ENCODE peak calls at places on chromosome 2, in eight cellular contexts. One of them, this sample, is unnamed.

GRCh38 chr2:30487603-30488002 is 40.6 kb downstream of the LCLAT1 start:
- DNase-seq in stomach: no peak
- DNase-seq in BJ: no peak
- DNase-seq in A549: no peak
- DNase-seq in tibial artery: no peak
- DNase-seq in testis: no peak
- DNase-seq in mesendoderm: no peak
- DNase-seq in fibroblast of mammary gland: no peak
- DNase-seq in this sample: no peak

GRCh38 chr2:101625387-101625786 is 72.1 kb upstream of the MAP4K4 start:
- DNase-seq in stomach: no peak
- DNase-seq in BJ: no peak
- DNase-seq in A549: no peak
- DNase-seq in tibial artery: no peak
- DNase-seq in testis: no peak
- DNase-seq in mesendoderm: no peak
- DNase-seq in fibroblast of mammary gland: no peak
- DNase-seq in this sample: no peak

GRCh38 chr2:38750011-38750792 is 959 bp downstream of the SRSF7 start:
- DNase-seq in stomach: peak; percentile 63
- DNase-seq in BJ: no peak
- DNase-seq in A549: peak; percentile 37
- DNase-seq in tibial artery: peak; percentile 83
- DNase-seq in testis: peak; percentile 70
- DNase-seq in mesendoderm: no peak
- DNase-seq in fibroblast of mammary gland: peak; percentile 25
- DNase-seq in this sample: no peak

GRCh38 chr2:72210470-72210869 is 62.8 kb upstream of the CYP26B1 start:
- DNase-seq in stomach: no peak
- DNase-seq in BJ: no peak
- DNase-seq in A549: peak; percentile 43
- DNase-seq in tibial artery: no peak
- DNase-seq in testis: no peak
- DNase-seq in mesendoderm: no peak
- DNase-seq in fibroblast of mammary gland: no peak
- DNase-seq in this sample: no peak

GRCh38 chr2:181683518-181684453 is 3.5 kb upstream of the NEUROD1 start:
- DNase-seq in stomach: no peak
- DNase-seq in BJ: no peak
- DNase-seq in A549: no peak
- DNase-seq in tibial artery: no peak
- DNase-seq in testis: no peak
- DNase-seq in mesendoderm: peak; percentile 78
- DNase-seq in fibroblast of mammary gland: peak; percentile 8
- DNase-seq in this sample: no peak

GRCh38 chr2:169641464-169641863 is 52.7 kb downstream of the CFAP210 start:
- DNase-seq in stomach: no peak
- DNase-seq in BJ: no peak
- DNase-seq in A549: no peak
- DNase-seq in tibial artery: no peak
- DNase-seq in testis: no peak
- DNase-seq in mesendoderm: no peak
- DNase-seq in fibroblast of mammary gland: no peak
- DNase-seq in this sample: no peak

GRCh38 chr2:42925742-42926437 is 133.5 kb upstream of the HAAO start:
- DNase-seq in stomach: peak; percentile 85
- DNase-seq in BJ: no peak
- DNase-seq in A549: no peak
- DNase-seq in tibial artery: peak; percentile 92
- DNase-seq in testis: no peak
- DNase-seq in mesendoderm: no peak
- DNase-seq in fibroblast of mammary gland: peak; percentile 30
- DNase-seq in this sample: no peak

GRCh38 chr2:201363857-201364560 is 6.9 kb upstream of the FLACC1 start:
- DNase-seq in stomach: no peak
- DNase-seq in BJ: no peak
- DNase-seq in A549: peak; percentile 56
- DNase-seq in tibial artery: no peak
- DNase-seq in testis: no peak
- DNase-seq in mesendoderm: peak; percentile 72
- DNase-seq in fibroblast of mammary gland: peak; percentile 72
- DNase-seq in this sample: no peak

GRCh38 chr2:12227941-12228608 is 481.6 kb downstream of the LPIN1 start:
- DNase-seq in stomach: no peak
- DNase-seq in BJ: no peak
- DNase-seq in A549: no peak
- DNase-seq in tibial artery: no peak
- DNase-seq in testis: no peak
- DNase-seq in mesendoderm: no peak
- DNase-seq in fibroblast of mammary gland: peak; percentile 75
- DNase-seq in this sample: peak; percentile 34

GRCh38 chr2:17800219-17800618 is 16.0 kb upstream of the MSGN1 start:
- DNase-seq in stomach: no peak
- DNase-seq in BJ: no peak
- DNase-seq in A549: no peak
- DNase-seq in tibial artery: no peak
- DNase-seq in testis: peak; percentile 43
- DNase-seq in mesendoderm: no peak
- DNase-seq in fibroblast of mammary gland: no peak
- DNase-seq in this sample: no peak

GRCh38 chr2:222756951-222757645 is 85.6 kb downstream of the MOGAT1 start:
- DNase-seq in stomach: no peak
- DNase-seq in BJ: no peak
- DNase-seq in A549: peak; percentile 51
- DNase-seq in tibial artery: no peak
- DNase-seq in testis: no peak
- DNase-seq in mesendoderm: peak; percentile 76
- DNase-seq in fibroblast of mammary gland: peak; percentile 81
- DNase-seq in this sample: peak; percentile 63

GRCh38 chr2:172985139-172985874 is 90.3 kb upstream of the MAP3K20 start:
- DNase-seq in stomach: peak; percentile 53
- DNase-seq in BJ: no peak
- DNase-seq in A549: peak; percentile 81
- DNase-seq in tibial artery: peak; percentile 72
- DNase-seq in testis: no peak
- DNase-seq in mesendoderm: peak; percentile 46
- DNase-seq in fibroblast of mammary gland: no peak
- DNase-seq in this sample: peak; percentile 61

GRCh38 chr2:117537030-117537429 is 277.5 kb upstream of the DDX18 start:
- DNase-seq in stomach: no peak
- DNase-seq in BJ: no peak
- DNase-seq in A549: no peak
- DNase-seq in tibial artery: no peak
- DNase-seq in testis: no peak
- DNase-seq in mesendoderm: peak; percentile 38
- DNase-seq in fibroblast of mammary gland: no peak
- DNase-seq in this sample: no peak

GRCh38 chr2:148814143-148814852 is 60.7 kb upstream of the KIF5C start:
- DNase-seq in stomach: peak; percentile 30
- DNase-seq in BJ: peak; percentile 9
- DNase-seq in A549: no peak
- DNase-seq in tibial artery: no peak
- DNase-seq in testis: no peak
- DNase-seq in mesendoderm: no peak
- DNase-seq in fibroblast of mammary gland: peak; percentile 63
- DNase-seq in this sample: no peak

GRCh38 chr2:148645925-148646559 is 1.5 kb downstream of the EPC2 start:
- DNase-seq in stomach: peak; percentile 41
- DNase-seq in BJ: peak; percentile 70
- DNase-seq in A549: peak; percentile 86
- DNase-seq in tibial artery: peak; percentile 69
- DNase-seq in testis: peak; percentile 69
- DNase-seq in mesendoderm: peak; percentile 65
- DNase-seq in fibroblast of mammary gland: peak; percentile 89
- DNase-seq in this sample: peak; percentile 73

GRCh38 chr2:74577448-74577847 is 22.9 kb downstream of the DOK1 start:
- DNase-seq in stomach: no peak
- DNase-seq in BJ: no peak
- DNase-seq in A549: no peak
- DNase-seq in tibial artery: no peak
- DNase-seq in testis: no peak
- DNase-seq in mesendoderm: no peak
- DNase-seq in fibroblast of mammary gland: peak; percentile 70
- DNase-seq in this sample: no peak

GRCh38 chr2:109086743-109087020 is 42.3 kb upstream of the SH3RF3 start:
- DNase-seq in stomach: no peak
- DNase-seq in BJ: no peak
- DNase-seq in A549: no peak
- DNase-seq in tibial artery: no peak
- DNase-seq in testis: no peak
- DNase-seq in mesendoderm: no peak
- DNase-seq in fibroblast of mammary gland: no peak
- DNase-seq in this sample: no peak

GRCh38 chr2:23301151-23301550 is 83.8 kb upstream of the KLHL29 start:
- DNase-seq in stomach: no peak
- DNase-seq in BJ: no peak
- DNase-seq in A549: no peak
- DNase-seq in tibial artery: no peak
- DNase-seq in testis: no peak
- DNase-seq in mesendoderm: no peak
- DNase-seq in fibroblast of mammary gland: peak; percentile 8
- DNase-seq in this sample: no peak

GRCh38 chr2:235095569-235095968 is 143.8 kb downstream of the SH3BP4 start:
- DNase-seq in stomach: no peak
- DNase-seq in BJ: no peak
- DNase-seq in A549: no peak
- DNase-seq in tibial artery: no peak
- DNase-seq in testis: no peak
- DNase-seq in mesendoderm: no peak
- DNase-seq in fibroblast of mammary gland: peak; percentile 73
- DNase-seq in this sample: no peak

GRCh38 chr2:154694881-154695280 is 3.6 kb upstream of the KCNJ3 start:
- DNase-seq in stomach: no peak
- DNase-seq in BJ: no peak
- DNase-seq in A549: no peak
- DNase-seq in tibial artery: no peak
- DNase-seq in testis: no peak
- DNase-seq in mesendoderm: peak; percentile 28
- DNase-seq in fibroblast of mammary gland: no peak
- DNase-seq in this sample: no peak

GRCh38 chr2:154698789-154699559 is 479 bp downstream of the KCNJ3 start:
- DNase-seq in stomach: no peak
- DNase-seq in BJ: no peak
- DNase-seq in A549: no peak
- DNase-seq in tibial artery: peak; percentile 69
- DNase-seq in testis: peak; percentile 15
- DNase-seq in mesendoderm: no peak
- DNase-seq in fibroblast of mammary gland: no peak
- DNase-seq in this sample: no peak

GRCh38 chr2:154698238-154698788 is at the start of gene KCNJ3:
- DNase-seq in stomach: no peak
- DNase-seq in BJ: no peak
- DNase-seq in A549: no peak
- DNase-seq in tibial artery: no peak
- DNase-seq in testis: no peak
- DNase-seq in mesendoderm: peak; percentile 25
- DNase-seq in fibroblast of mammary gland: no peak
- DNase-seq in this sample: no peak

GRCh38 chr2:154697422-154698237 is 865 bp upstream of the KCNJ3 start:
- DNase-seq in stomach: peak; percentile 48
- DNase-seq in BJ: no peak
- DNase-seq in A549: no peak
- DNase-seq in tibial artery: peak; percentile 72
- DNase-seq in testis: peak; percentile 22
- DNase-seq in mesendoderm: peak; percentile 70
- DNase-seq in fibroblast of mammary gland: no peak
- DNase-seq in this sample: no peak

GRCh38 chr2:154696771-154697170 is 1.7 kb upstream of the KCNJ3 start:
- DNase-seq in stomach: no peak
- DNase-seq in BJ: no peak
- DNase-seq in A549: no peak
- DNase-seq in tibial artery: no peak
- DNase-seq in testis: no peak
- DNase-seq in mesendoderm: no peak
- DNase-seq in fibroblast of mammary gland: no peak
- DNase-seq in this sample: no peak
- H3K4me3 ChIP-seq in stomach: peak overlapping the region; percentile 71
- H3K4me3 ChIP-seq in BJ: no peak overlapping the region
- H3K4me3 ChIP-seq in A549: no peak overlapping the region
- H3K4me3 ChIP-seq in tibial artery: peak overlapping the region; percentile 79
- H3K4me3 ChIP-seq in testis: peak overlapping the region; percentile 60
- H3K4me3 ChIP-seq in mesendoderm: no peak overlapping the region
- H3K4me3 ChIP-seq in fibroblast of mammary gland: no peak overlapping the region
- H3K4me3 ChIP-seq in this sample: no peak overlapping the region

GRCh38 chr2:175003875-175004729 is 1.1 kb downstream of the CHN1 start:
- DNase-seq in stomach: no peak
- DNase-seq in BJ: no peak
- DNase-seq in A549: peak; percentile 47
- DNase-seq in tibial artery: no peak
- DNase-seq in testis: peak; percentile 33
- DNase-seq in mesendoderm: peak; percentile 79
- DNase-seq in fibroblast of mammary gland: no peak
- DNase-seq in this sample: no peak
- H3K4me3 ChIP-seq in stomach: peak overlapping the region; percentile 89
- H3K4me3 ChIP-seq in BJ: peak overlapping the region; percentile 79
- H3K4me3 ChIP-seq in A549: peak overlapping the region; percentile 73
- H3K4me3 ChIP-seq in tibial artery: peak overlapping the region; percentile 80
- H3K4me3 ChIP-seq in testis: peak overlapping the region; percentile 81
- H3K4me3 ChIP-seq in mesendoderm: peak overlapping the region; percentile 71
- H3K4me3 ChIP-seq in fibroblast of mammary gland: peak overlapping the region; percentile 34
- H3K4me3 ChIP-seq in this sample: peak overlapping the region; percentile 68

DNA sequence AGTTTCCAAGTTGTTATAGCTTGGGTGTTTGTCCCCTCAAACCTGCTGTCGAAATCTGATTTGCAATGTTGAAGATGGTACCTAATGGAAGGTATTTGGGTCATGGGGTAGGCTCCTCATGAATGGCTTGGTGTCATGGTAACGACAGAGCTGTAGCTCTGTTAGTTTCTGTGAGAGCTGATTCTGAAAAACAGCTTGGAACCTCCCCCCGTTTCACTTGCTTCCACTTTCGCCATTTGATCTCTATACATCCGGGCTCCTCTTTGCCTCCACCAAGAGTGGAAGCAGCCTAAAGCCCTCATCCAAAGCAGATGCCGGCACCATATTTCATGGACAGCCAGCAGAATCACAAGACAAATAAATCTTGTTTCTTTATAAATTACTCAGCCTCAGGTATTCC is 1035.1 kb upstream of the SLC39A10 start:
- DNase-seq in stomach: no peak
- DNase-seq in BJ: no peak
- DNase-seq in A549: no peak
- DNase-seq in tibial artery: no peak
- DNase-seq in testis: no peak
- DNase-seq in mesendoderm: no peak
- DNase-seq in fibroblast of mammary gland: no peak
- DNase-seq in this sample: no peak
- H3K4me3 ChIP-seq in stomach: no peak overlapping the region
- H3K4me3 ChIP-seq in BJ: no peak overlapping the region
- H3K4me3 ChIP-seq in A549: no peak overlapping the region
- H3K4me3 ChIP-seq in tibial artery: no peak overlapping the region
- H3K4me3 ChIP-seq in testis: no peak overlapping the region
- H3K4me3 ChIP-seq in mesendoderm: no peak overlapping the region
- H3K4me3 ChIP-seq in fibroblast of mammary gland: no peak overlapping the region
- H3K4me3 ChIP-seq in this sample: no peak overlapping the region

DNA sequence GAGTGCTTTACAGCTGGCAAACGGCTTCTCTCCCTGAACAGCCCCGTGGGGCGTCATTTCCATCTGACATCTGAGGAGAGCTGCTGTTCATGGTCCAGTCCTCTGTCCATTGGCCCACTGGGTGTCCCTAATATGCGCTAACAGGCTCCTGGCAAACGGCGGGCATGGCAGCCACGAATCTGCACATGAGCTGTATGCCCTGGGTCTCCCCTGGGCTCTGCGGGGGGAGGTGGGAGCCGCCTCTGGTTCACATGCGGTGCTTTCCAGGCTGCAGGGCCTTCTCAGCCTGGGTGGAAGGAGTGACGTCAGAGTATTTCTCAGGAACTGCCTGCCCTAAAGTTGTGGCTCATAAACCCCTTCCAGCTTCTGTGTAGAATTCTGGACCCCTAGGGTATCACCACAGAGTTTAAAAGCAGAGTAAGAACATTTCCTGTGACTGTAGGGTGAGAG is 73.2 kb downstream of the LRRFIP1 start:
- DNase-seq in stomach: no peak
- DNase-seq in BJ: no peak
- DNase-seq in A549: no peak
- DNase-seq in tibial artery: peak; percentile 94
- DNase-seq in testis: no peak
- DNase-seq in mesendoderm: no peak
- DNase-seq in fibroblast of mammary gland: peak; percentile 84
- DNase-seq in this sample: peak; percentile 67
- H3K4me3 ChIP-seq in stomach: peak overlapping the region; percentile 1
- H3K4me3 ChIP-seq in BJ: no peak overlapping the region
- H3K4me3 ChIP-seq in A549: no peak overlapping the region
- H3K4me3 ChIP-seq in tibial artery: no peak overlapping the region
- H3K4me3 ChIP-seq in testis: no peak overlapping the region
- H3K4me3 ChIP-seq in mesendoderm: no peak overlapping the region
- H3K4me3 ChIP-seq in fibroblast of mammary gland: no peak overlapping the region
- H3K4me3 ChIP-seq in this sample: no peak overlapping the region

This sample was measured in kidney epithelial cell.